ENCODE peak calls at places on chromosomes 1 and 21, in ten cellular contexts. One of them, this sample, is unnamed.

GRCh38 chr21:25564349-25564948 is 42.8 kb downstream of the MRPL39 start:
- DNase-seq in PC-3: no peak
- DNase-seq in OCI-LY7: no peak
- DNase-seq in SK-N-SH: no peak
- DNase-seq in PC-9: no peak
- DNase-seq in hepatocyte: no peak
- DNase-seq in HCT116: no peak
- DNase-seq in MM.1S: no peak
- DNase-seq in GM23338: no peak
- DNase-seq in Karpas-422: no peak
- DNase-seq in this sample: no peak

GRCh38 chr1:207988326-207989005 is 77.5 kb upstream of the CD34 start:
- DNase-seq in PC-3: no peak
- DNase-seq in OCI-LY7: no peak
- DNase-seq in SK-N-SH: no peak
- DNase-seq in PC-9: no peak
- DNase-seq in hepatocyte: no peak
- DNase-seq in HCT116: no peak
- DNase-seq in MM.1S: no peak
- DNase-seq in GM23338: no peak
- DNase-seq in Karpas-422: no peak
- DNase-seq in this sample: no peak

GRCh38 chr1:199038188-199038587 is 399.3 kb downstream of the PTPRC start:
- DNase-seq in PC-3: no peak
- DNase-seq in OCI-LY7: no peak
- DNase-seq in SK-N-SH: peak; percentile 23
- DNase-seq in PC-9: no peak
- DNase-seq in hepatocyte: no peak
- DNase-seq in HCT116: no peak
- DNase-seq in MM.1S: no peak
- DNase-seq in GM23338: no peak
- DNase-seq in Karpas-422: no peak
- DNase-seq in this sample: no peak

GRCh38 chr1:48572632-48573258 is 100.7 kb upstream of the SPATA6 start:
- DNase-seq in PC-3: peak; percentile 62
- DNase-seq in OCI-LY7: peak; percentile 37
- DNase-seq in SK-N-SH: peak; percentile 80
- DNase-seq in PC-9: peak; percentile 15
- DNase-seq in hepatocyte: peak; percentile 85
- DNase-seq in HCT116: peak; percentile 35
- DNase-seq in MM.1S: peak; percentile 31
- DNase-seq in GM23338: peak; percentile 92
- DNase-seq in Karpas-422: peak; percentile 75
- DNase-seq in this sample: peak; percentile 55

GRCh38 chr1:8317647-8318360 is at the start of gene SLC45A1:
- DNase-seq in PC-3: peak; percentile 70
- DNase-seq in OCI-LY7: peak; percentile 53
- DNase-seq in SK-N-SH: peak; percentile 97
- DNase-seq in PC-9: peak; percentile 29
- DNase-seq in hepatocyte: peak; percentile 78
- DNase-seq in HCT116: peak; percentile 29
- DNase-seq in MM.1S: no peak
- DNase-seq in GM23338: peak; percentile 86
- DNase-seq in Karpas-422: no peak
- DNase-seq in this sample: peak; percentile 89

GRCh38 chr1:53062731-53063591 is 948 bp downstream of the PODN start:
- DNase-seq in PC-3: no peak
- DNase-seq in OCI-LY7: no peak
- DNase-seq in SK-N-SH: peak; percentile 72
- DNase-seq in PC-9: no peak
- DNase-seq in hepatocyte: no peak
- DNase-seq in HCT116: no peak
- DNase-seq in MM.1S: no peak
- DNase-seq in GM23338: peak; percentile 65
- DNase-seq in Karpas-422: no peak
- DNase-seq in this sample: peak; percentile 45

GRCh38 chr21:46352913-46353312 is 29.0 kb downstream of the PCNT start:
- DNase-seq in PC-3: no peak
- DNase-seq in OCI-LY7: no peak
- DNase-seq in SK-N-SH: no peak
- DNase-seq in PC-9: no peak
- DNase-seq in hepatocyte: no peak
- DNase-seq in HCT116: no peak
- DNase-seq in MM.1S: no peak
- DNase-seq in GM23338: no peak
- DNase-seq in Karpas-422: no peak
- DNase-seq in this sample: no peak

GRCh38 chr1:198238121-198238520 is 81.3 kb downstream of the NEK7 start:
- DNase-seq in PC-3: no peak
- DNase-seq in OCI-LY7: peak; percentile 11
- DNase-seq in SK-N-SH: no peak
- DNase-seq in PC-9: no peak
- DNase-seq in hepatocyte: no peak
- DNase-seq in HCT116: no peak
- DNase-seq in MM.1S: no peak
- DNase-seq in GM23338: no peak
- DNase-seq in Karpas-422: no peak
- DNase-seq in this sample: no peak

GRCh38 chr1:24506706-24507422 is 4.2 kb downstream of the RCAN3 start:
- DNase-seq in PC-3: no peak
- DNase-seq in OCI-LY7: no peak
- DNase-seq in SK-N-SH: no peak
- DNase-seq in PC-9: no peak
- DNase-seq in hepatocyte: no peak
- DNase-seq in HCT116: no peak
- DNase-seq in MM.1S: no peak
- DNase-seq in GM23338: peak; percentile 35
- DNase-seq in Karpas-422: no peak
- DNase-seq in this sample: no peak

GRCh38 chr1:201826830-201827229 is 2.1 kb upstream of the IPO9 start:
- DNase-seq in PC-3: no peak
- DNase-seq in OCI-LY7: no peak
- DNase-seq in SK-N-SH: no peak
- DNase-seq in PC-9: no peak
- DNase-seq in hepatocyte: no peak
- DNase-seq in HCT116: no peak
- DNase-seq in MM.1S: no peak
- DNase-seq in GM23338: peak; percentile 54
- DNase-seq in Karpas-422: no peak
- DNase-seq in this sample: peak; percentile 29

GRCh38 chr1:39159224-39160036 is 45.1 kb upstream of the MACF1 start:
- DNase-seq in PC-3: peak; percentile 96
- DNase-seq in OCI-LY7: no peak
- DNase-seq in SK-N-SH: no peak
- DNase-seq in PC-9: peak; percentile 81
- DNase-seq in hepatocyte: peak; percentile 77
- DNase-seq in HCT116: peak; percentile 28
- DNase-seq in MM.1S: no peak
- DNase-seq in GM23338: peak; percentile 77
- DNase-seq in Karpas-422: no peak
- DNase-seq in this sample: peak; percentile 54

DNA sequence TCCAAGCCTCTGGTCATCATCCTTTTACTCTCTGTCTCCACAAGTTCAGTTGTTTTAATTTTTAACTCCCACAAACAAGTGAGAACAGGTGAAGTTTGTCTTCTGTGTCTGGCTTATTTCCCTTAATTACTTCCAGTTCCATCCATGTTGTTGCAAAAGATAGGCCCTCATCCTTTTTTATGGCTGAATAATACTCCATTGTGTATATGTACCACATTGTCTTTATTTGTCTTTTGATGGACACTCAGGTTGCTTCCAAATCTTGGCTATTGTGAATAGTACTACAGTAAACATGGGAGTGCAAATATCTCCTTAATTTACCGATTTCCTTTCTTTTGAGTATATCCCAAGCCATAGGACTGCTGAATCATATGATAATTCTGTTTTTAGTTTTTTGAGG is 262.5 kb downstream of the HHAT start:
- DNase-seq in PC-3: no peak
- DNase-seq in OCI-LY7: no peak
- DNase-seq in SK-N-SH: no peak
- DNase-seq in PC-9: no peak
- DNase-seq in hepatocyte: no peak
- DNase-seq in HCT116: no peak
- DNase-seq in MM.1S: no peak
- DNase-seq in GM23338: no peak
- DNase-seq in Karpas-422: no peak
- DNase-seq in this sample: no peak
- H3K9me2 ChIP-seq in PC-3: no peaks in the 10 kb centered on the region
- H3K9me2 ChIP-seq in OCI-LY7: no peaks in the 10 kb centered on the region
- H3K9me2 ChIP-seq in SK-N-SH: no peaks in the 10 kb centered on the region
- H3K9me2 ChIP-seq in PC-9: no peaks in the 10 kb centered on the region
- H3K9me2 ChIP-seq in hepatocyte: no peaks in the 10 kb centered on the region
- H3K9me2 ChIP-seq in HCT116: no peaks in the 10 kb centered on the region
- H3K9me2 ChIP-seq in MM.1S: no peaks in the 10 kb centered on the region
- H3K9me2 ChIP-seq in GM23338: peaks cover 3% of the 10 kb centered on the region
- H3K9me2 ChIP-seq in Karpas-422: no peaks in the 10 kb centered on the region
- H3K9me2 ChIP-seq in this sample: no peaks in the 10 kb centered on the region

DNA sequence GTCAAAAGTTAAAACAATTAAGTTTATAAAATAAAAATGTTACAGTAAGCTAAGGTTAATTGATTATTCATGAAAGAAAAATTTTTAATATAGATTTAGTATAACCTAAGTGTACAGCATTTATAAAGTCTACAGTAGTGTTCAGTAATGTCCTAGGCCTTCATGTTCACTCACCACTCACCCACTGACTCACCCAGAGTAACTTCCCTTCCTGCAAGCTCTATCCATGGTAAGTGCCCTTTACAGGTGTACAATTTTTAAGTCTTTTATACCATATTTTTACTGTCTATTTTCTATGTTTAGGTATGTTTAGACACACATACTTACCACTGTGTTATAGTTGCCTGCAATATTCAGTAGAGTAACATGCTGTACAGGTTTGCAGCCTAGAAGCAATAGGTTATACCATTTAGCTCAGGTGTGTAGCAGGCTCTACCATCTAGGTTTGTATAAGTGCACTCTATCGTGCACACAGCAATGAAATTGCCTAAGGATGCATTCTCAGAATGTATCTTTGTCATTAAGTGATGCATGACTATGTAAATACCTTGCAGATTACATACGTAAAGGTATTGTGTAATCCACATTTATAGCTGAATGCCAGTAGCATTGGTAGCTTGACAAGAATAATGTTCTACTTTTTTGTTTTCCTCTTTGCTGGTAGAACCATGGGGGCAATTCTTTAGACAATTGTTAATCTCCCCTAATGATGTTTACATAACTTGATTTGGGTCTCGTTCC is 35.7 kb upstream of the GPR88 start:
- DNase-seq in PC-3: peak; percentile 93
- DNase-seq in OCI-LY7: no peak
- DNase-seq in SK-N-SH: no peak
- DNase-seq in PC-9: no peak
- DNase-seq in hepatocyte: no peak
- DNase-seq in HCT116: no peak
- DNase-seq in MM.1S: no peak
- DNase-seq in GM23338: no peak
- DNase-seq in Karpas-422: no peak
- DNase-seq in this sample: peak; percentile 18
- H3K9me2 ChIP-seq in PC-3: no peaks in the 10 kb centered on the region
- H3K9me2 ChIP-seq in OCI-LY7: no peaks in the 10 kb centered on the region
- H3K9me2 ChIP-seq in SK-N-SH: no peaks in the 10 kb centered on the region
- H3K9me2 ChIP-seq in PC-9: no peaks in the 10 kb centered on the region
- H3K9me2 ChIP-seq in hepatocyte: no peaks in the 10 kb centered on the region
- H3K9me2 ChIP-seq in HCT116: no peaks in the 10 kb centered on the region
- H3K9me2 ChIP-seq in MM.1S: no peaks in the 10 kb centered on the region
- H3K9me2 ChIP-seq in GM23338: no peaks in the 10 kb centered on the region
- H3K9me2 ChIP-seq in Karpas-422: no peaks in the 10 kb centered on the region
- H3K9me2 ChIP-seq in this sample: no peaks in the 10 kb centered on the region

GRCh38 chr21:38112219-38112789 is 144.5 kb upstream of the KCNJ15 start:
- DNase-seq in PC-3: no peak
- DNase-seq in OCI-LY7: no peak
- DNase-seq in SK-N-SH: no peak
- DNase-seq in PC-9: no peak
- DNase-seq in hepatocyte: no peak
- DNase-seq in HCT116: no peak
- DNase-seq in MM.1S: no peak
- DNase-seq in GM23338: no peak
- DNase-seq in Karpas-422: no peak
- DNase-seq in this sample: no peak

GRCh38 chr21:38115870-38116269 is 140.9 kb upstream of the KCNJ15 start:
- DNase-seq in PC-3: no peak
- DNase-seq in OCI-LY7: no peak
- DNase-seq in SK-N-SH: no peak
- DNase-seq in PC-9: no peak
- DNase-seq in hepatocyte: no peak
- DNase-seq in HCT116: no peak
- DNase-seq in MM.1S: no peak
- DNase-seq in GM23338: no peak
- DNase-seq in Karpas-422: no peak
- DNase-seq in this sample: no peak

GRCh38 chr21:38119793-38120192 is 137.0 kb upstream of the KCNJ15 start:
- DNase-seq in PC-3: no peak
- DNase-seq in OCI-LY7: no peak
- DNase-seq in SK-N-SH: no peak
- DNase-seq in PC-9: no peak
- DNase-seq in hepatocyte: no peak
- DNase-seq in HCT116: no peak
- DNase-seq in MM.1S: no peak
- DNase-seq in GM23338: no peak
- DNase-seq in Karpas-422: no peak
- DNase-seq in this sample: no peak

GRCh38 chr21:38114717-38115333 is 142.0 kb upstream of the KCNJ15 start:
- DNase-seq in PC-3: no peak
- DNase-seq in OCI-LY7: no peak
- DNase-seq in SK-N-SH: no peak
- DNase-seq in PC-9: no peak
- DNase-seq in hepatocyte: no peak
- DNase-seq in HCT116: no peak
- DNase-seq in MM.1S: no peak
- DNase-seq in GM23338: no peak
- DNase-seq in Karpas-422: no peak
- DNase-seq in this sample: no peak
- H3K9me2 ChIP-seq in PC-3: no peaks in the 10 kb centered on the region
- H3K9me2 ChIP-seq in OCI-LY7: no peaks in the 10 kb centered on the region
- H3K9me2 ChIP-seq in SK-N-SH: no peaks in the 10 kb centered on the region
- H3K9me2 ChIP-seq in PC-9: no peaks in the 10 kb centered on the region
- H3K9me2 ChIP-seq in hepatocyte: no peaks in the 10 kb centered on the region
- H3K9me2 ChIP-seq in HCT116: no peaks in the 10 kb centered on the region
- H3K9me2 ChIP-seq in MM.1S: no peaks in the 10 kb centered on the region
- H3K9me2 ChIP-seq in GM23338: peaks cover 13% of the 10 kb centered on the region
- H3K9me2 ChIP-seq in Karpas-422: no peaks in the 10 kb centered on the region
- H3K9me2 ChIP-seq in this sample: peaks cover 4% of the 10 kb centered on the region

GRCh38 chr1:36027766-36028165 is 56.1 kb upstream of the TEKT2 start:
- DNase-seq in PC-3: peak; percentile 17
- DNase-seq in OCI-LY7: no peak
- DNase-seq in SK-N-SH: no peak
- DNase-seq in PC-9: no peak
- DNase-seq in hepatocyte: no peak
- DNase-seq in HCT116: no peak
- DNase-seq in MM.1S: no peak
- DNase-seq in GM23338: no peak
- DNase-seq in Karpas-422: no peak
- DNase-seq in this sample: no peak

GRCh38 chr1:36024761-36025303 is 59.1 kb upstream of the TEKT2 start:
- DNase-seq in PC-3: peak; percentile 46
- DNase-seq in OCI-LY7: no peak
- DNase-seq in SK-N-SH: no peak
- DNase-seq in PC-9: no peak
- DNase-seq in hepatocyte: no peak
- DNase-seq in HCT116: no peak
- DNase-seq in MM.1S: no peak
- DNase-seq in GM23338: no peak
- DNase-seq in Karpas-422: no peak
- DNase-seq in this sample: no peak

GRCh38 chr1:36023098-36023769 is 60.7 kb upstream of the TEKT2 start:
- DNase-seq in PC-3: no peak
- DNase-seq in OCI-LY7: peak; percentile 1
- DNase-seq in SK-N-SH: no peak
- DNase-seq in PC-9: no peak
- DNase-seq in hepatocyte: no peak
- DNase-seq in HCT116: no peak
- DNase-seq in MM.1S: peak; percentile 91
- DNase-seq in GM23338: no peak
- DNase-seq in Karpas-422: no peak
- DNase-seq in this sample: no peak
- H3K9me2 ChIP-seq in PC-3: no peaks in the 10 kb centered on the region
- H3K9me2 ChIP-seq in OCI-LY7: no peaks in the 10 kb centered on the region
- H3K9me2 ChIP-seq in SK-N-SH: no peaks in the 10 kb centered on the region
- H3K9me2 ChIP-seq in PC-9: no peaks in the 10 kb centered on the region
- H3K9me2 ChIP-seq in hepatocyte: no peaks in the 10 kb centered on the region
- H3K9me2 ChIP-seq in HCT116: no peaks in the 10 kb centered on the region
- H3K9me2 ChIP-seq in MM.1S: no peaks in the 10 kb centered on the region
- H3K9me2 ChIP-seq in GM23338: no peaks in the 10 kb centered on the region
- H3K9me2 ChIP-seq in Karpas-422: no peaks in the 10 kb centered on the region
- H3K9me2 ChIP-seq in this sample: no peaks in the 10 kb centered on the region